ENCODE peak calls at places on chromosomes 6 and 20, in eight cellular contexts. K, F, A, G, E, V, C and W are unnamed samples.

GRCh38 chr6:129635396-129636164 is 74.4 kb downstream of the ARHGAP18 start:
- DNase-seq in A (no peak), C (no peak), G (no peak), F (no peak), V (no peak), E (no peak), K (no peak), W (no peak)

GRCh38 chr20:48392407-48393310 is 435.1 kb downstream of the PREX1 start:
- DNase-seq in E (no peak), G (no peak), V (no peak), A (no peak), F (no peak), C (no peak), K (no peak), W (no peak)

GRCh38 chr20:17017232-17017631 is 209.6 kb upstream of the PCSK2 start:
- DNase-seq in E (no peak), K (no peak), C (no peak), A (no peak), G (no peak), V (no peak), F (no peak), W (no peak)

GRCh38 chr6:34565722-34566137 is 9.6 kb upstream of the SPDEF start:
- DNase-seq in K (no peak), G (no peak), A (no peak), F (no peak), C (no peak), V (no peak), E (no peak), W (no peak)

GRCh38 chr6:157693867-157694266 is 129.2 kb upstream of the SNX9 start:
- DNase-seq in E (no peak), A (no peak), V (no peak), K (peak), F (no peak), G (no peak), C (no peak), W (no peak)

GRCh38 chr6:97282238-97282725 is 734 bp downstream of the MMS22L start:
- DNase-seq in E (peak), V (no peak), C (no peak), G (no peak), F (peak), A (no peak), K (no peak), W (no peak)

GRCh38 chr20:43842126-43843020 is 72.3 kb upstream of the TOX2 start:
- DNase-seq in F (no peak), C (no peak), K (no peak), E (peak), A (no peak), G (no peak), V (no peak), W (no peak)

GRCh38 chr6:168190646-168191443 is 111.8 kb upstream of the FRMD1 start:
- DNase-seq in F (no peak), C (no peak), G (no peak), E (no peak), A (no peak), K (no peak), V (no peak), W (no peak)

GRCh38 chr6:157891544-157892362 is 68.7 kb downstream of the SNX9 start:
- DNase-seq in F (no peak), K (no peak), V (no peak), G (no peak), C (no peak), A (no peak), E (no peak), W (no peak)

GRCh38 chr20:49572857-49573256 is 4.9 kb upstream of the PTGIS start:
- DNase-seq in C (no peak), F (no peak), K (no peak), A (no peak), E (no peak), G (peak), V (no peak), W (no peak)

GRCh38 chr6:138104618-138105213 is 2.5 kb downstream of the PERP start:
- DNase-seq in E (no peak), K (no peak), A (no peak), C (no peak), F (no peak), V (no peak), G (no peak), W (no peak)

GRCh38 chr6:157203312-157203744 is 120.0 kb downstream of the TMEM242 start:
- DNase-seq in G (no peak), F (no peak), E (no peak), C (no peak), V (no peak), A (no peak), K (no peak), W (no peak)

GRCh38 chr6:158853072-158853871 is 34.1 kb upstream of the EZR start:
- DNase-seq in V (peak), C (peak), A (no peak), E (peak), K (no peak), G (peak), F (peak), W (peak)

GRCh38 chr20:22814475-22815205 is 220.5 kb upstream of the SSTR4 start:
- DNase-seq in V (no peak), E (no peak), F (no peak), A (no peak), K (no peak), G (peak), C (no peak), W (no peak)

GRCh38 chr6:146850238-146850896 is 251.6 kb downstream of the ADGB start:
- DNase-seq in G (no peak), K (no peak), F (no peak), C (no peak), V (no peak), A (peak), E (no peak), W (peak)

GRCh38 chr6:25301358-25301757 is 22.2 kb downstream of the CARMIL1 start:
- DNase-seq in C (no peak), F (no peak), E (no peak), V (no peak), G (no peak), A (no peak), K (no peak), W (no peak)

GRCh38 chr20:19699132-19699971 is 58.7 kb upstream of the RIN2 start:
- DNase-seq in F (no peak), V (no peak), E (no peak), C (no peak), G (peak), K (no peak), A (peak), W (no peak)

GRCh38 chr6:42400886-42401604 is 50.7 kb downstream of the TRERF1 start:
- DNase-seq in A (no peak), V (no peak), E (no peak), C (no peak), G (no peak), F (no peak), K (no peak), W (no peak)

GRCh38 chr6:122476131-122476530 is 4.5 kb upstream of the SERINC1 start:
- DNase-seq in A (no peak), K (no peak), F (peak), E (no peak), V (no peak), G (peak), C (no peak), W (no peak)

GRCh38 chr20:31835977-31836852 is 9.2 kb downstream of the FOXS1 start:
- DNase-seq in E (peak), K (peak), A (peak), G (peak), C (peak), F (peak), V (peak), W (peak)

GRCh38 chr6:114312931-114313330 is 29.9 kb downstream of the HS3ST5 start:
- DNase-seq in C (no peak), A (no peak), F (no peak), E (no peak), V (no peak), K (no peak), G (no peak), W (no peak)

GRCh38 chr6:116073765-116074450 is 13.2 kb upstream of the FRK start:
- DNase-seq in C (no peak), G (no peak), F (peak), E (no peak), V (no peak), A (peak), K (no peak), W (no peak)

GRCh38 chr6:131980338-131980790 is 29.2 kb upstream of the CCN2 start:
- DNase-seq in E (no peak), F (no peak), G (no peak), A (no peak), C (no peak), V (no peak), K (no peak), W (no peak)

GRCh38 chr6:131978522-131978921 is 27.4 kb upstream of the CCN2 start:
- DNase-seq in G (no peak), K (no peak), C (no peak), E (no peak), A (no peak), F (peak), V (no peak), W (no peak)

GRCh38 chr6:131980791-131981623 is 29.8 kb upstream of the CCN2 start:
- DNase-seq in C (no peak), A (no peak), K (no peak), G (no peak), V (no peak), E (no peak), F (peak), W (no peak)

GRCh38 chr6:131981624-131981978 is 30.4 kb upstream of the CCN2 start:
- DNase-seq in C (no peak), A (no peak), K (no peak), F (no peak), E (no peak), G (no peak), V (no peak), W (no peak)

GRCh38 chr6:131979515-131980337 is 28.6 kb upstream of the CCN2 start:
- DNase-seq in K (no peak), G (no peak), E (no peak), F (no peak), V (no peak), A (peak), C (no peak), W (no peak)
- H3K27ac ChIP-seq in K (no peak), G (no peak), E (peak), F (peak), V (no peak), A (peak), C (no peak), W (no peak)

DNA sequence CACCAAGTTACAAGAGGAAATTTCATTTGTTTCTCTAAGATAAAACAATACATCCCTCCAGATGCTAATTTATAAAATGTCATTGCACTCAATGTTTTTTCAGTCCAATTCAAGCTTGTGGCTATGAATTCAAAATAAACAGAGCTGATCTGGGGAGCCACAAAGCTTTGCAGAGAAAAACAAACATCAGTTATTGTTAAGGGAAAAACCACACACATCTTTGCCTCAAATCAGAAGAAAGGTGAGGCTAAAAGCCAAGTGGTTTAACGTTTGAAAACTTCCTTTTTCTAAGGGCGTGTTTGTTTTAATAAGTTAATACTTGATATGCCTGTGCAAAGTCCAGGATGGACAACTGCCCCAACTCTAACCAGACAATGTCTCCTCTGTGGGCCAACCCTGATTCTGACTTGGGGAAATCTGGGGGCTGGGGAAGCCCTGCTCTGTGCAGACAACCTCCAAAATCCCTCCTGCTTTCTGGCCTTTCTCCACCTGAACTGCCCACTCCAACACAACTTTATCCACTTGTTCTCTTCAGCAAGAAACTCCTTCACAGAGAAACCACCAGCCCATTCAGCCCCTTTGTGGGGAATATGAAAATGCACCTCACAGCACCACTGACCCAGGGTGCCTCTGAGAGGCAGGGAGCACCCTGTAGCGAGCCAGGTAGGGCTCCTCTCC is 44.6 kb upstream of the NT5E start:
- DNase-seq in G (no peak), V (no peak), E (peak), K (no peak), A (no peak), C (no peak), F (peak), W (no peak)
- H3K27ac ChIP-seq in G (no peak), V (no peak), E (peak), K (no peak), A (peak), C (peak), F (peak), W (no peak)

GRCh38 chr6:150840185-150840584 is 25.3 kb upstream of the MTHFD1L start:
- DNase-seq in E (no peak), A (no peak), C (no peak), K (no peak), V (no peak), F (no peak), G (no peak), W (no peak)

GRCh38 chr6:150841189-150841588 is 24.3 kb upstream of the MTHFD1L start:
- DNase-seq in K (no peak), C (no peak), G (no peak), E (no peak), A (no peak), F (no peak), V (no peak), W (no peak)

GRCh38 chr6:150844371-150844770 is 21.1 kb upstream of the MTHFD1L start:
- DNase-seq in A (no peak), F (no peak), K (no peak), E (no peak), C (no peak), G (no peak), V (no peak), W (no peak)

GRCh38 chr6:150846641-150847040 is 18.9 kb upstream of the MTHFD1L start:
- DNase-seq in F (no peak), A (no peak), E (no peak), K (no peak), V (no peak), C (no peak), G (no peak), W (no peak)

DNA sequence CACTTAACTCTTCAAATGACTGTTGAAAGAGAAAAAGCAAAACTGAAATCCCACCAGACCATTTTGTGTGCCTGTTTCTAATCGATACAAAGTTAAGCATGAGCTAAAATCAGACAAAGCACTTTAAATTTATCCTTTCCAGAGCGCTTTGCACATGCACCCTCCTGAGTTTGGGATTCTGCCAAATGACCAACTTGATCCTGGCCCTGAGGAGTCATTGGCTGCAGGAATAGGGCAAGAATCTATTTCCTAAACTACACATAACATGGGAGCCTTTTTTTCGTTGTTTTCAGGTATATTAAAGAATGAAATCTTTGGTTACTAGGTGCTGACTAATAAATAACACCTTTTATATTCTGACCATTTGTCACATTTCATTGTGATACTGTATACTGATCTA is 23.8 kb upstream of the MTHFD1L start:
- DNase-seq in V (no peak), C (no peak), G (no peak), F (no peak), K (no peak), A (no peak), E (no peak), W (no peak)
- H3K27ac ChIP-seq in V (no peak), C (no peak), G (no peak), F (no peak), K (no peak), A (no peak), E (no peak), W (no peak)

DNA sequence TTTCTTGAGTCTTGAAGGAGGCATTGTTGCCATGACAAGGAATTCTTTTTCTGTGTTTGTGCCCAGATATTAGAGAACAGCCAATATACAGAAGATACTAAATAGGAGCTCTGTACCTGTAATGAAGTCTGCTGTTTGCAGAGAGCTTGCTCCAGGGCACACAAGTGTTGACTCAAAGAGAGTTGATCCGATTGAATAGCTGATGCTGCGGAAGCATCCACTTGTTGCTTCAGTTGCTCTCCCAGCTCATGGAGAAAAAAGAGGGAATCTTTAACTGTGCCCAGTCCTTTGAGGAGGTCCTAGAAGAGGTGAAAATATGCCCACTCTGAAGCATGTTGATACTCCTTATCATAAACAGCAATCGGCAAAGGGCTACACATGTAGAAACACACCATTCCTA is 411.4 kb downstream of the ESR1 start:
- DNase-seq in K (no peak), A (no peak), E (no peak), G (no peak), V (no peak), C (no peak), F (no peak), W (no peak)
- H3K27ac ChIP-seq in K (no peak), A (no peak), E (no peak), G (no peak), V (no peak), C (no peak), F (no peak), W (no peak)

DNA sequence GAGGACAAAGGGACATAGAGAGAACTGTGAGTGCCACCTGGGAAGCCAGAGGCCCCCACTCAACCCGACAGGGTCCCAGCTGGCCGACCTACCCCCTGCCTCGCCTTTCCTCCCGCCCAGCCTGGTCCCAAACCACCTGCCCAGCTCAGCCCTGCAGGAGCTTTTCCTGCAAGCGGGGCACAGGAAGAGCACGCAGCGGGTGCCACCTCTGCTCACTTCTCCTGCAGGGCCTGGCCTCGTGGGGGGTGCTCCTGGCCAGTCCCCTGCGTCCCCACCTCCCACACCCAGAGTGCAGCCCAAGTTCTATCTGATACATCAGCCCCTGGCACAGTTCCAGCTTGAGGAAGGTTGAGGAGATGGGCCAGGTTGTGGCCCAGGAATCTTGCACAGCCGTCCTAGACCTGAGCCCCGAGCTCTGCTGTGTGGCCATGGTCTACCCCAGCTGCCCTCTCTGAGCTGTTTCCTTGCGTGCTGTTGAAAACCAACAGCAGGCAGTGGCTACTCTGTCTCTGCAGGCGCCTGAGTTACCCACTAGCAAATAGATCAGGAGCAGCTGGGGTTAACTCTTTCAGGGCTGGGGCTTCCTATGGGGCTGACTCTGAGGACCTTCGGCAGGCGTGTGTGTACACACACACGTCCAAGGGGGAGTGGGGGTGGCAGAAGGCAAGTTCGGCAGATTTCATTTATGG is 1.7 kb downstream of the NECAB3 start:
- DNase-seq in V (no peak), K (no peak), G (peak), F (no peak), A (no peak), C (no peak), E (no peak), W (no peak)
- H3K27ac ChIP-seq in V (peak), K (peak), G (no peak), F (peak), A (peak), C (no peak), E (no peak), W (peak)